ENCODE peak calls at places on chromosomes 6 and 20, in six cellular contexts. X, A, B, S, P and D are unnamed samples.

GRCh38 chr6:111857674-111858337 is 15.4 kb downstream of the FYN start:
- DNase-seq in X (no peak), A (no peak), B (no peak), S (no peak), P (no peak), D (no peak)

GRCh38 chr6:110325197-110325596 is 33.0 kb downstream of the METTL24 start:
- DNase-seq in X (no peak), A (peak; percentile 2), B (no peak), S (no peak), P (peak; percentile 73), D (no peak)

GRCh38 chr6:167735498-167736201 is 91.1 kb upstream of the AFDN start:
- DNase-seq in X (no peak), A (no peak), B (no peak), S (no peak), P (peak; percentile 18), D (no peak)

GRCh38 chr6:132466952-132467351 is 46.0 kb downstream of the STX7 start:
- DNase-seq in X (no peak), A (no peak), B (no peak), S (no peak), P (no peak), D (no peak)

GRCh38 chr6:137722749-137723272 is 144.2 kb upstream of the TNFAIP3 start:
- DNase-seq in X (no peak), A (no peak), B (peak; percentile 31), S (no peak), P (no peak), D (peak; percentile 28)

GRCh38 chr6:80338201-80338836 is 231.8 kb downstream of the BCKDHB start:
- DNase-seq in X (peak; percentile 55), A (no peak), B (peak; percentile 46), S (peak; percentile 83), P (peak; percentile 48), D (peak; percentile 22)

GRCh38 chr20:32285621-32286334 is 8.3 kb downstream of the KIF3B start:
- DNase-seq in X (peak; percentile 19), A (no peak), B (peak; percentile 51), S (no peak), P (no peak), D (peak; percentile 74)

GRCh38 chr6:150336299-150336698 is 32.5 kb upstream of the IYD start:
- DNase-seq in X (no peak), A (peak; percentile 19), B (no peak), S (no peak), P (no peak), D (no peak)

GRCh38 chr6:69816017-69816416 is 19.2 kb upstream of the LMBRD1 start:
- DNase-seq in X (no peak), A (no peak), B (no peak), S (no peak), P (no peak), D (no peak)

GRCh38 chr20:25580711-25581110 is 4.6 kb downstream of the NINL start:
- DNase-seq in X (no peak), A (no peak), B (no peak), S (no peak), P (peak; percentile 44), D (no peak)

GRCh38 chr6:2791124-2792050 is 26.2 kb downstream of the WRNIP1 start:
- DNase-seq in X (peak; percentile 31), A (peak; percentile 61), B (peak; percentile 73), S (peak; percentile 76), P (peak; percentile 89), D (no peak)

GRCh38 chr20:14948416-14948815 is 611.0 kb upstream of the FLRT3 start:
- DNase-seq in X (no peak), A (no peak), B (no peak), S (peak; percentile 40), P (no peak), D (no peak)

GRCh38 chr6:67292169-67292568 is 1342.9 kb upstream of the ADGRB3 start:
- DNase-seq in X (no peak), A (no peak), B (no peak), S (no peak), P (no peak), D (no peak)
- TF ChIP-seq CTCF in X (no peak), A (no peak), B (no peak), S (no peak), P (no peak), D (no peak)

GRCh38 chr6:15504581-15505350 is 158.1 kb downstream of the DTNBP1 start:
- DNase-seq in X (no peak), A (peak; percentile 93), B (no peak), S (peak; percentile 91), P (peak; percentile 99), D (no peak)
- TF ChIP-seq CTCF in X (no peak), A (no peak), B (no peak), S (no peak), P (peak; percentile 9), D (no peak)

DNA sequence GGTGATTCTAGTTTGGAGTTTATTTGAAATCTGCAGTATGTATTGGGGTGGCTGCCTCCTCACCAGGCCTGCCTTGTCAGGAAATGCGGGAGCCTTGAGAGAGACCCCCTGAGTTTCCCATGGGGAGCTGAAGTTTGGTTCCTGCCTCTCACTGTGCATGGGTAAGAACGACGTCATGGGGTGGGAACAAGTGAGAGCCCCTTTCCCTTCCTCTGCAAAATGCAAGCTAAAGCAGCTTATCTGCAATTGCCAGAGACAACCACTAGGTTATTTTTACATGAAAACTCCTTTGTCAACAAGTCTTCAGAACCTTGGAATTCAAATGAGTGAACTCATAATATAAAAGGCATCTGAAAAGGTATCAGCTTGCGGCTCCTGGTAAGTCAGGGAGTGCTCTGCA is 58.4 kb downstream of the TMEM170B start:
- DNase-seq in X (no peak), A (no peak), B (no peak), S (no peak), P (peak; percentile 38), D (no peak)
- TF ChIP-seq CTCF in X (no peak), A (no peak), B (no peak), S (no peak), P (peak; percentile 41), D (peak; percentile 30)

DNA sequence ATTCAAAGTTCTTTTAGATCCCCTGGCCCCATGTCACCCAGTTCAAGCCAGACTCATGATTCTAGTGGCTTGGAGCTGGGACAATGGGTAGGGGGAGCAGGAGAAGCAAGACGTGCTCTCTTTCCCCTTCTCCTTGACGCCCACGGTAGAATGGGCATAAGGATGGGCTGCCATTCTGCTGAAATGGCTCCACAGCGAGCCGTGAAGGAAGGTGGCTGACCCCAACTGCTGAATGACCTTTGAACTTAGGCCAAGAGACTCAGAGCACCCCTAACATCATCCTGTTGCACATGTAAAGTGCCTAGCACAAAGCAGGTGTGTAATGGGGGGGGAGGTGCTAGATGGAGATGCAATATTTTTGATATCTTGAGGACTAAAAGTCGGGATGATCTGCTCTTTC is 15.8 kb upstream of the PTPN1 start:
- DNase-seq in X (no peak), A (no peak), B (no peak), S (no peak), P (no peak), D (no peak)
- TF ChIP-seq CTCF in X (no peak), A (no peak), B (no peak), S (no peak), P (no peak), D (no peak)

DNA sequence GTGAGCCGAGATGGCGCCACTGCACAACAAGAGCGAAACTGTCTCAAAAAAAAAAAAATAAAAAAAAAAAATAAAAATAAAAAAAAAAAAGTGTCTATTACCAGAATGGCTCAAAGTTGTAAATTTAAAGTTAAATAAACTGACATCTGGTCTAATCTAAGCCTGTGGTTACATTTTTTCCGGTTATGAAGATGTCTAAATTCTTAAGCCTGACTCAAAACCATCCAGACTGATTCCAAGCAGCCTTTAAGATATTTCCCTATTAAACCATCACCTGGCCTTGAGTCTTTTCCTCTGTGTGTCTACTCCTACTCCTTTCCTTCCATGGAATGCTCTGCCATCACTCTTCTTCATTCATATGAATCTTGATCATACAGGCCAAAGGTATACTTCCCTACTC is 371.7 kb upstream of the RUNX2 start:
- DNase-seq in X (no peak), A (peak; percentile 21), B (no peak), S (no peak), P (peak; percentile 21), D (no peak)
- TF ChIP-seq CTCF in X (no peak), A (no peak), B (no peak), S (no peak), P (no peak), D (no peak)